ENCODE peak calls at places on chromosomes 16 and 17, in six cellular contexts. S is Caco-2; I is stimulated activated CD4-positive, alpha-beta T cell treated with anti-CD3 and anti-CD28 coated beads, Interleukin-1b, Interleukin-23, amount 100 ng/mL, for 24 hours; F is glomerular endothelial cell; T is NCI-H460; B is LHCN-M2. R is an unnamed sample.

GRCh38 chr17:36777118-36777517 is 160.2 kb upstream of the LHX1 start:
- DNase-seq in S (peak; percentile 27), I (no peak), F (no peak), T (no peak), B (no peak), R (peak; percentile 26)

GRCh38 chr17:57603978-57604377 is 141.1 kb downstream of the CCDC182 start:
- DNase-seq in S (no peak), I (peak; percentile 44), F (no peak), T (no peak), B (no peak), R (peak; percentile 78)

GRCh38 chr16:58503166-58503862 is 3.4 kb downstream of the NDRG4 start:
- DNase-seq in S (no peak), I (no peak), F (no peak), T (no peak), B (no peak), R (no peak)

GRCh38 chr16:83105279-83106077 is 478.7 kb downstream of the CDH13 start:
- DNase-seq in S (no peak), I (no peak), F (no peak), T (no peak), B (no peak), R (no peak)

GRCh38 chr17:50621562-50621961 is 13.1 kb upstream of the ABCC3 start:
- DNase-seq in S (no peak), I (no peak), F (no peak), T (no peak), B (no peak), R (no peak)

GRCh38 chr16:4556580-4556979 is 440 bp downstream of the C16orf96 start:
- DNase-seq in S (no peak), I (no peak), F (no peak), T (no peak), B (no peak), R (no peak)

GRCh38 chr16:65572156-65572555 is 450.3 kb upstream of the CDH11 start:
- DNase-seq in S (no peak), I (no peak), F (no peak), T (peak; percentile 30), B (peak; percentile 79), R (no peak)

GRCh38 chr17:4004517-4005295 is 40.5 kb upstream of the ATP2A3 start:
- DNase-seq in S (peak; percentile 83), I (peak; percentile 37), F (no peak), T (peak; percentile 29), B (no peak), R (peak; percentile 81)